ENCODE peak calls at places on chromosome 11, in four cellular contexts. A, B, Q and C are unnamed samples.

GRCh38 chr11:103907548-103908455 is 128.6 kb upstream of the DDI1 start:
- DNase-seq in A (no peak), B (no peak), Q (no peak), C (no peak)

GRCh38 chr11:46346886-46347636 is at the start of gene DGKZ:
- DNase-seq in A (peak; percentile 66), B (peak; percentile 100), Q (peak; percentile 98), C (no peak)

GRCh38 chr11:112797653-112798293 is 163.4 kb upstream of the NCAM1 start:
- DNase-seq in A (peak; percentile 3), B (no peak), Q (peak; percentile 85), C (no peak)

GRCh38 chr11:64888761-64889511 is 10.5 kb upstream of the EHD1 start:
- DNase-seq in A (peak; percentile 41), B (no peak), Q (no peak), C (no peak)

GRCh38 chr11:69521461-69521860 is 40.0 kb downstream of the LINC01488 start:
- DNase-seq in A (no peak), B (no peak), Q (peak; percentile 64), C (no peak)

GRCh38 chr11:60122414-60123036 is 34.1 kb downstream of the MS4A2 start:
- DNase-seq in A (no peak), B (no peak), Q (no peak), C (no peak)

GRCh38 chr11:131246589-131247164 is 123.7 kb upstream of the NTM start:
- DNase-seq in A (peak; percentile 4), B (peak; percentile 23), Q (peak; percentile 90), C (no peak)

GRCh38 chr11:47918882-47919495 is 61.4 kb upstream of the PTPRJ start:
- DNase-seq in A (no peak), B (no peak), Q (no peak), C (no peak)

GRCh38 chr11:61955031-61955415 is 4.9 kb downstream of the BEST1 start:
- DNase-seq in A (peak; percentile 59), B (no peak), Q (no peak), C (no peak)

GRCh38 chr11:19935507-19935906 is 222.9 kb downstream of the NAV2 start:
- DNase-seq in A (no peak), B (no peak), Q (no peak), C (no peak)

DNA sequence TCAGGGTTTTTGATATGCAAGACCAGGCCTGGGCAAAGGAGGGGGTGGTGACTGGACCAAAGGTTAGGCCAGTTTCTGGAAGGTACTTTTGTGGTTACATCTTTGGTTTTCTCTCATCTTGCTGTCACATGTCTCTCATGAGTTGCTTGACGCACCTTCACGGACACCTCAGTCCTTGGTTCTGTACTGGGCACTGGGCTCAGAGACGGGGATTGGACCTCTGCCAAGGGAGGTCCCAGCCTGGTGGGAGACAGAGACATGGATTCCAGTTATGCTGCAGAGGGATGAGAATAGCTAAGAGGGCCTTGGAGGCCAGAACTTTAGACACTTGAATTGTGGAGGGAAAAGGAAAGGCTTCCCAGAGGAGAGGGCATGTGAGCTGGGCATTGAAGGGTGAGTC is 1.7 kb downstream of the USP35 start:
- DNase-seq in A (no peak), B (no peak), Q (no peak), C (peak; percentile 19)
- H3K4me1 ChIP-seq in A (peaks cover 86% of the 10 kb centered on the region), B (peaks cover 19% of the 10 kb centered on the region), Q (peaks cover 11% of the 10 kb centered on the region), C (peaks cover 14% of the 10 kb centered on the region)

GRCh38 chr11:12137938-12138731 is 27.7 kb downstream of the MICAL2 start:
- DNase-seq in A (no peak), B (peak; percentile 38), Q (no peak), C (no peak)
- TF ChIP-seq TCF12 in A (no peak), B (peak; percentile 67), Q (no peak), C (no peak)

GRCh38 chr11:2140411-2141400 is 1.5 kb upstream of the IGF2 start:
- DNase-seq in A (no peak), B (no peak), Q (no peak), C (no peak)
- H3K4me1 ChIP-seq in A (peaks cover 44% of the 10 kb centered on the region), B (no peaks in the 10 kb centered on the region), Q (peaks cover 11% of the 10 kb centered on the region), C (no peaks in the 10 kb centered on the region)

GRCh38 chr11:86815726-86816125 is 15.4 kb downstream of the PRSS23 start:
- DNase-seq in A (no peak), B (no peak), Q (no peak), C (no peak)

GRCh38 chr11:86812322-86812670 is 12.0 kb downstream of the PRSS23 start:
- DNase-seq in A (no peak), B (no peak), Q (no peak), C (no peak)

GRCh38 chr11:86814775-86815174 is 14.4 kb downstream of the PRSS23 start:
- DNase-seq in A (no peak), B (no peak), Q (no peak), C (no peak)

GRCh38 chr11:86811637-86812321 is 11.4 kb downstream of the PRSS23 start:
- DNase-seq in A (no peak), B (no peak), Q (no peak), C (no peak)

GRCh38 chr11:86812981-86813380 is 12.6 kb downstream of the PRSS23 start:
- DNase-seq in A (no peak), B (no peak), Q (no peak), C (no peak)
- TF ChIP-seq TCF12 in A (no peak), B (no peak), Q (no peak), C (no peak)

GRCh38 chr11:35146711-35147110 is 7.7 kb downstream of the CD44 start:
- DNase-seq in A (no peak), B (no peak), Q (no peak), C (no peak)

GRCh38 chr11:35148163-35148562 is 9.2 kb downstream of the CD44 start:
- DNase-seq in A (no peak), B (no peak), Q (no peak), C (no peak)

GRCh38 chr11:35145249-35145648 is 6.3 kb downstream of the CD44 start:
- DNase-seq in A (no peak), B (no peak), Q (no peak), C (peak; percentile 86)

GRCh38 chr11:35146074-35146521 is 7.1 kb downstream of the CD44 start:
- DNase-seq in A (no peak), B (no peak), Q (no peak), C (peak; percentile 83)

DNA sequence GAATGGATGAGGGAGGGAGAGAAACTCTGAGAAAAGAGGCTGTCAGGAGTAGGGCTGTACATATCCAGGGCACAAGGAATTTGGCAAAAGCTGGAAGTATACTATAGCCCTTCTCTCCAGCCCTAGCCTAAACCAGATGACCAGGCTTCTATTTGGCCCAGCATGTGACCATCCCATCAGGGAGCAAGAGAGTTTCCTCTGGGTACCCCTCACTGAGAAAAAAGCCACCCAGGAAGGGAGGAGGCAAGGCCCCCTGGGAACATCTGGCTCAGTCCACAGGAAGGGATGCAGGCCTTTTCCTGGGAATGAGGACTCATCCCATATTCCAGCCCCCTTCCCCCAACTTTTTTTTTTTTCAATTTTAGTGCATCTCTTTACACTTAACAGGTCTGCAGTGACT is 8.3 kb downstream of the CD44 start:
- DNase-seq in A (no peak), B (no peak), Q (no peak), C (no peak)
- H3K4me1 ChIP-seq in A (no peaks in the 10 kb centered on the region), B (peaks cover 50% of the 10 kb centered on the region), Q (peaks cover 10% of the 10 kb centered on the region), C (peaks cover 50% of the 10 kb centered on the region)

GRCh38 chr11:117089685-117090084 is 8.5 kb downstream of the SIK3 start:
- DNase-seq in A (no peak), B (no peak), Q (no peak), C (no peak)
- TF ChIP-seq TCF12 in A (no peak), B (no peak), Q (no peak), C (no peak)

GRCh38 chr11:73327812-73328364 is 19.8 kb downstream of the ARHGEF17 start:
- DNase-seq in A (no peak), B (no peak), Q (no peak), C (no peak)
- H3K4me1 ChIP-seq in A (peaks cover 96% of the 10 kb centered on the region), B (peaks cover 80% of the 10 kb centered on the region), Q (peaks cover 34% of the 10 kb centered on the region), C (peaks cover 58% of the 10 kb centered on the region)

GRCh38 chr11:132438418-132438817 is 1068.0 kb downstream of the NTM start:
- DNase-seq in A (no peak), B (no peak), Q (no peak), C (no peak)

GRCh38 chr11:132444891-132445290 is 1074.5 kb downstream of the NTM start:
- DNase-seq in A (no peak), B (no peak), Q (no peak), C (no peak)

GRCh38 chr11:132439711-132440300 is 1069.4 kb downstream of the NTM start:
- DNase-seq in A (no peak), B (no peak), Q (no peak), C (no peak)
- TF ChIP-seq TCF12 in A (no peak), B (no peak), Q (no peak), C (no peak)